ENCODE peak calls at places on chromosome 7, in nine cellular contexts. X is upper lobe of right lung; M is neuronal stem cell; E is small intestine; J is heart right ventricle; Z is effector memory CD4-positive, alpha-beta T cell; S is Peyer's patch; D is PC-9; F is right lobe of liver. Q is an unnamed sample.

GRCh38 chr7:80500325-80500724 is 11.5 kb downstream of the GNAT3 start:
- DNase-seq in X (no peak), M (no peak), J (no peak), E (no peak), D (no peak), Z (no peak), S (no peak), F (no peak), Q (no peak)

GRCh38 chr7:101586971-101587370 is 42.1 kb downstream of the MYL10 start:
- DNase-seq in J (no peak), S (no peak), D (no peak), F (no peak), M (no peak), E (no peak), X (no peak), Z (no peak), Q (no peak)

GRCh38 chr7:2970907-2971306 is 72.8 kb downstream of the CARD11 start:
- DNase-seq in X (no peak), E (no peak), S (no peak), Z (no peak), J (no peak), D (no peak), F (no peak), M (no peak), Q (no peak)

GRCh38 chr7:45992831-45993230 is 71.8 kb upstream of the IGFBP3 start:
- DNase-seq in X (no peak), M (no peak), E (no peak), Z (no peak), D (no peak), F (no peak), S (no peak), J (no peak), Q (no peak)

GRCh38 chr7:123191132-123191531 is 8.6 kb downstream of the SLC13A1 start:
- DNase-seq in J (no peak), M (no peak), X (no peak), E (peak; percentile 9), Z (no peak), F (no peak), D (peak; percentile 54), S (no peak), Q (no peak)

GRCh38 chr7:78081888-78082287 is 283.3 kb downstream of the PHTF2 start:
- DNase-seq in J (no peak), S (no peak), F (no peak), Z (no peak), M (no peak), X (no peak), D (no peak), E (no peak), Q (no peak)

GRCh38 chr7:135704698-135705097 is 23.3 kb downstream of the SLC13A4 start:
- DNase-seq in Z (no peak), S (no peak), E (no peak), M (no peak), F (no peak), D (no peak), X (no peak), J (no peak), Q (no peak)

GRCh38 chr7:6496842-6497636 is 49.3 kb upstream of the DAGLB start:
- DNase-seq in S (no peak), X (no peak), M (no peak), Z (no peak), J (no peak), F (peak; percentile 42), D (no peak), E (no peak), Q (no peak)

GRCh38 chr7:92534572-92534971 is 6.0 kb downstream of the RBM48 start:
- DNase-seq in Z (no peak), M (no peak), X (no peak), J (no peak), E (no peak), D (no peak), F (no peak), S (no peak), Q (no peak)

GRCh38 chr7:99504281-99504602 is 220 bp upstream of the ZKSCAN5 start:
- DNase-seq in Z (no peak), S (no peak), E (no peak), D (peak; percentile 90), F (no peak), J (no peak), M (no peak), X (no peak), Q (no peak)

GRCh38 chr7:76020031-76020714 is 25.8 kb upstream of the TMEM120A start:
- DNase-seq in M (peak; percentile 73), E (peak; percentile 83), D (peak; percentile 51), Z (peak; percentile 61), J (peak; percentile 82), X (peak; percentile 82), S (peak; percentile 86), F (peak; percentile 81), Q (peak; percentile 76)

GRCh38 chr7:41881313-41882130 is 178.6 kb upstream of the INHBA start:
- DNase-seq in J (no peak), Z (peak; percentile 23), X (peak; percentile 87), M (no peak), F (peak; percentile 67), S (no peak), E (peak; percentile 19), D (no peak), Q (no peak)

GRCh38 chr7:37376386-37376785 is 72.3 kb downstream of the ELMO1 start:
- DNase-seq in F (no peak), X (no peak), E (no peak), M (no peak), Z (no peak), S (no peak), D (no peak), J (no peak), Q (no peak)

GRCh38 chr7:3264693-3265339 is 36.2 kb upstream of the SDK1 start:
- DNase-seq in J (no peak), S (no peak), D (no peak), X (no peak), E (no peak), M (no peak), F (no peak), Z (no peak), Q (no peak)

GRCh38 chr7:79452032-79452494 is 1.4 kb downstream of the MAGI2 start:
- DNase-seq in F (peak; percentile 97), J (peak; percentile 84), D (no peak), Z (no peak), M (peak; percentile 60), S (peak; percentile 64), X (peak; percentile 92), E (no peak), Q (peak; percentile 83)
- H3K27ac ChIP-seq in F (peak overlapping the region; percentile 84), J (peak overlapping the region; percentile 93), D (no peak overlapping the region), Z (no peak overlapping the region), M (peak overlapping the region; percentile 10), S (peak overlapping the region; percentile 66), X (peak overlapping the region; percentile 94), E (peak overlapping the region; percentile 82), Q (peak overlapping the region; percentile 89)

GRCh38 chr7:106219170-106219569 is 65.6 kb downstream of the NAMPT start:
- DNase-seq in D (no peak), S (no peak), J (no peak), M (no peak), Z (no peak), F (no peak), X (no peak), E (no peak), Q (no peak)

GRCh38 chr7:106215868-106216516 is 68.8 kb downstream of the NAMPT start:
- DNase-seq in E (no peak), F (no peak), J (no peak), D (no peak), Z (no peak), M (no peak), S (no peak), X (no peak), Q (no peak)

GRCh38 chr7:106218546-106218945 is 66.2 kb downstream of the NAMPT start:
- DNase-seq in M (no peak), D (no peak), F (no peak), J (no peak), S (no peak), E (no peak), Z (no peak), X (no peak), Q (no peak)

GRCh38 chr7:106217089-106217542 is 67.7 kb downstream of the NAMPT start:
- DNase-seq in X (peak; percentile 82), M (no peak), Z (no peak), E (peak; percentile 74), D (peak; percentile 58), S (peak; percentile 70), F (peak; percentile 90), J (peak; percentile 57), Q (peak; percentile 71)

DNA sequence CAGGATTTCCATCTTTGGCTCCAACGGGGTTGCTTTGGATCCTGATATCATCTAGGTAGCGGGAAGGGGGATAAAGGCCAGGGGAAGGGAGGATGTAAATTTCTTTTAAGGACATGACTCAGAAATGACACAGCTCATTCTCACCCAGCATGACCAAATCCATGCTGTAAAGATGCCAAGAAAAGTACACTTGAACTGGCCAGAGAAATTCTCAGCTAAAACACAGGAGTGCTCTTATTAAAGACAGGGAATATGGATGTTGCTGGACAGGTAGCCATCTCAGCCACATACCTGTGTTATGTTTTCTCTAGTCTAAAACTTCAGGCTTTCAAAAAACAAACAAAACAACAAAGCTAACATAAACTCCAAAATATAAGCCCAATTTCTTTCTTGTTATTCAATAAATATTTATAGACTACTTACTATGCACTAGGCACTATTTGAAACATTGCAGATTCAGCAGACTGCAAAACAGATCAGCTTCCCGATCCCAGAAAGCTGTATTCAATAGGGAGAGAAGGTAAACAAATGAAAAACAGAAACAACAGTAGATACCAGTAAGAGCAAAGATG is 68.2 kb downstream of the NAMPT start:
- DNase-seq in S (no peak), Z (no peak), X (no peak), E (peak; percentile 5), F (no peak), D (peak; percentile 93), M (no peak), J (no peak), Q (no peak)
- H3K4me3 ChIP-seq in S (no peak overlapping the region), Z (no peak overlapping the region), X (no peak overlapping the region), E (no peak overlapping the region), F (peak overlapping the region; percentile 16), D (peak overlapping the region; percentile 43), M (no peak overlapping the region), J (no peak overlapping the region), Q (peak overlapping the region; percentile 51)

GRCh38 chr7:154591544-154591943 is 411.4 kb downstream of the PAXIP1 start:
- DNase-seq in M (no peak), Z (no peak), S (no peak), D (no peak), E (no peak), J (peak; percentile 14), X (no peak), F (no peak), Q (no peak)
- H3K9me3 ChIP-seq in M (no peaks in the 10 kb centered on the region), Z (no peaks in the 10 kb centered on the region), S (no peaks in the 10 kb centered on the region), D (no peaks in the 10 kb centered on the region), E (no peaks in the 10 kb centered on the region), J (no peaks in the 10 kb centered on the region), X (no peaks in the 10 kb centered on the region), F (no peaks in the 10 kb centered on the region), Q (no peaks in the 10 kb centered on the region)

DNA sequence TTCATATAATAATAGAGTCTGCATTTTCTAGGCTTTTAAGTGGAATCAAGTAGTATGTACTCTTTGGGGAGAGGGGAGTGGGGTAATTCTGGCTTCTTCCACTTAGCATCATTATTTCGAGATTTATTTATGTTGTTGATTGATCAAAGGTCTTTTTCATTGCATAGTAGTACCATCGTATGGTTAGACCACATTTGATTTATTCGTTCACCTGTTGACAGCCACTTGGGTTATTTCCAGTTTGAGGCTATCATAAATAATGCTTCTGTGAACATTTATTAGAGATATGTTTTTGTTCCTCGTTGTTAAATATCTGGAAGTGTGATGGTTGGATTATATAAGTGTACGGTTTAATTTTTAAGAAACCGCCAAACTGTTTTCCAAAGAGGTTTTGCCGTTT is 52.8 kb downstream of the AHCYL2 start:
- DNase-seq in S (no peak), F (no peak), D (no peak), X (no peak), Z (no peak), J (no peak), M (no peak), E (no peak), Q (no peak)
- H3K27ac ChIP-seq in S (no peak overlapping the region), F (no peak overlapping the region), D (no peak overlapping the region), X (no peak overlapping the region), Z (no peak overlapping the region), J (no peak overlapping the region), M (no peak overlapping the region), E (no peak overlapping the region), Q (no peak overlapping the region)

GRCh38 chr7:38574121-38574520 is 57.1 kb downstream of the AMPH start:
- DNase-seq in J (no peak), E (no peak), M (no peak), Z (no peak), F (no peak), D (peak; percentile 11), S (no peak), X (no peak), Q (no peak)
- H3K4me3 ChIP-seq in J (no peak overlapping the region), E (no peak overlapping the region), M (no peak overlapping the region), Z (no peak overlapping the region), F (no peak overlapping the region), D (no peak overlapping the region), S (no peak overlapping the region), X (no peak overlapping the region), Q (no peak overlapping the region)

Q was measured in left ventricle myocardium inferior.